ENCODE peak calls at places on chromosomes 13 and 19, in seven cellular contexts. One of them, this sample, is unnamed.

GRCh38 chr19:2043864-2044708 is 7.0 kb downstream of the MKNK2 start:
- DNase-seq in spleen: peak; percentile 84
- DNase-seq in CD8-positive, alpha-beta memory T cell: no peak
- DNase-seq in astrocyte: no peak
- DNase-seq in heart right ventricle: no peak
- DNase-seq in transverse colon: no peak
- DNase-seq in cardiac muscle cell: no peak
- DNase-seq in this sample: peak; percentile 83

GRCh38 chr19:1253514-1254080 is 5.2 kb downstream of the MIDN start:
- DNase-seq in spleen: peak; percentile 86
- DNase-seq in CD8-positive, alpha-beta memory T cell: no peak
- DNase-seq in astrocyte: peak; percentile 80
- DNase-seq in heart right ventricle: no peak
- DNase-seq in transverse colon: peak; percentile 74
- DNase-seq in cardiac muscle cell: no peak
- DNase-seq in this sample: no peak

GRCh38 chr19:55619264-55619663 is 5.1 kb downstream of the ZNF784 start:
- DNase-seq in spleen: no peak
- DNase-seq in CD8-positive, alpha-beta memory T cell: no peak
- DNase-seq in astrocyte: no peak
- DNase-seq in heart right ventricle: no peak
- DNase-seq in transverse colon: no peak
- DNase-seq in cardiac muscle cell: peak; percentile 40
- DNase-seq in this sample: peak; percentile 40

GRCh38 chr13:97506511-97506910 is 72.5 kb downstream of the RAP2A start:
- DNase-seq in spleen: no peak
- DNase-seq in CD8-positive, alpha-beta memory T cell: no peak
- DNase-seq in astrocyte: no peak
- DNase-seq in heart right ventricle: no peak
- DNase-seq in transverse colon: no peak
- DNase-seq in cardiac muscle cell: peak; percentile 90
- DNase-seq in this sample: no peak

GRCh38 chr13:39250440-39250839 is 212.2 kb downstream of the NHLRC3 start:
- DNase-seq in spleen: no peak
- DNase-seq in CD8-positive, alpha-beta memory T cell: no peak
- DNase-seq in astrocyte: no peak
- DNase-seq in heart right ventricle: no peak
- DNase-seq in transverse colon: no peak
- DNase-seq in cardiac muscle cell: no peak
- DNase-seq in this sample: peak; percentile 14

GRCh38 chr19:14146789-14147216 is 10.4 kb upstream of the ASF1B start:
- DNase-seq in spleen: no peak
- DNase-seq in CD8-positive, alpha-beta memory T cell: no peak
- DNase-seq in astrocyte: peak; percentile 73
- DNase-seq in heart right ventricle: no peak
- DNase-seq in transverse colon: no peak
- DNase-seq in cardiac muscle cell: peak; percentile 94
- DNase-seq in this sample: no peak

GRCh38 chr13:94479559-94480095 is at the start of gene DCT:
- DNase-seq in spleen: no peak
- DNase-seq in CD8-positive, alpha-beta memory T cell: no peak
- DNase-seq in astrocyte: no peak
- DNase-seq in heart right ventricle: no peak
- DNase-seq in transverse colon: no peak
- DNase-seq in cardiac muscle cell: no peak
- DNase-seq in this sample: no peak

GRCh38 chr13:37656247-37656940 is 57.8 kb upstream of the POSTN start:
- DNase-seq in spleen: no peak
- DNase-seq in CD8-positive, alpha-beta memory T cell: no peak
- DNase-seq in astrocyte: peak; percentile 99
- DNase-seq in heart right ventricle: no peak
- DNase-seq in transverse colon: no peak
- DNase-seq in cardiac muscle cell: peak; percentile 89
- DNase-seq in this sample: no peak

GRCh38 chr13:107466326-107466725 is 749.0 kb downstream of the LIG4 start:
- DNase-seq in spleen: no peak
- DNase-seq in CD8-positive, alpha-beta memory T cell: no peak
- DNase-seq in astrocyte: peak; percentile 84
- DNase-seq in heart right ventricle: no peak
- DNase-seq in transverse colon: no peak
- DNase-seq in cardiac muscle cell: peak; percentile 38
- DNase-seq in this sample: no peak

GRCh38 chr19:45172173-45172572 is 5.9 kb downstream of the TRAPPC6A start:
- DNase-seq in spleen: no peak
- DNase-seq in CD8-positive, alpha-beta memory T cell: no peak
- DNase-seq in astrocyte: no peak
- DNase-seq in heart right ventricle: no peak
- DNase-seq in transverse colon: no peak
- DNase-seq in cardiac muscle cell: no peak
- DNase-seq in this sample: no peak

GRCh38 chr19:43438291-43439162 is 23.8 kb downstream of the TEX101 start:
- DNase-seq in spleen: no peak
- DNase-seq in CD8-positive, alpha-beta memory T cell: no peak
- DNase-seq in astrocyte: peak; percentile 50
- DNase-seq in heart right ventricle: peak; percentile 61
- DNase-seq in transverse colon: peak; percentile 45
- DNase-seq in cardiac muscle cell: peak; percentile 86
- DNase-seq in this sample: no peak

GRCh38 chr13:45807520-45808099 is 43.9 kb downstream of the SIAH3 start:
- DNase-seq in spleen: no peak
- DNase-seq in CD8-positive, alpha-beta memory T cell: no peak
- DNase-seq in astrocyte: peak; percentile 24
- DNase-seq in heart right ventricle: no peak
- DNase-seq in transverse colon: no peak
- DNase-seq in cardiac muscle cell: peak; percentile 56
- DNase-seq in this sample: peak; percentile 57

GRCh38 chr13:30415430-30416030 is 6.8 kb upstream of the UBE2L5 start:
- DNase-seq in spleen: no peak
- DNase-seq in CD8-positive, alpha-beta memory T cell: no peak
- DNase-seq in astrocyte: peak; percentile 25
- DNase-seq in heart right ventricle: no peak
- DNase-seq in transverse colon: no peak
- DNase-seq in cardiac muscle cell: no peak
- DNase-seq in this sample: peak; percentile 85

GRCh38 chr13:50149143-50149703 is 134.0 kb downstream of the KCNRG start:
- DNase-seq in spleen: no peak
- DNase-seq in CD8-positive, alpha-beta memory T cell: no peak
- DNase-seq in astrocyte: no peak
- DNase-seq in heart right ventricle: no peak
- DNase-seq in transverse colon: no peak
- DNase-seq in cardiac muscle cell: no peak
- DNase-seq in this sample: no peak

GRCh38 chr13:73544175-73544574 is 485.4 kb downstream of the KLF5 start:
- DNase-seq in spleen: no peak
- DNase-seq in CD8-positive, alpha-beta memory T cell: no peak
- DNase-seq in astrocyte: no peak
- DNase-seq in heart right ventricle: no peak
- DNase-seq in transverse colon: no peak
- DNase-seq in cardiac muscle cell: no peak
- DNase-seq in this sample: no peak

GRCh38 chr19:40363128-40363527 is 14.6 kb downstream of the PLD3 start:
- DNase-seq in spleen: no peak
- DNase-seq in CD8-positive, alpha-beta memory T cell: no peak
- DNase-seq in astrocyte: no peak
- DNase-seq in heart right ventricle: no peak
- DNase-seq in transverse colon: no peak
- DNase-seq in cardiac muscle cell: peak; percentile 38
- DNase-seq in this sample: no peak

GRCh38 chr19:7397687-7398086 is 49.0 kb downstream of the ARHGEF18 start:
- DNase-seq in spleen: no peak
- DNase-seq in CD8-positive, alpha-beta memory T cell: no peak
- DNase-seq in astrocyte: peak; percentile 97
- DNase-seq in heart right ventricle: no peak
- DNase-seq in transverse colon: no peak
- DNase-seq in cardiac muscle cell: peak; percentile 90
- DNase-seq in this sample: no peak

GRCh38 chr19:49430678-49431329 is 5.6 kb downstream of the GFY start:
- DNase-seq in spleen: no peak
- DNase-seq in CD8-positive, alpha-beta memory T cell: no peak
- DNase-seq in astrocyte: no peak
- DNase-seq in heart right ventricle: no peak
- DNase-seq in transverse colon: no peak
- DNase-seq in cardiac muscle cell: no peak
- DNase-seq in this sample: peak; percentile 90

GRCh38 chr19:12828494-12828893 is 5.9 kb downstream of the RTBDN start:
- DNase-seq in spleen: no peak
- DNase-seq in CD8-positive, alpha-beta memory T cell: no peak
- DNase-seq in astrocyte: no peak
- DNase-seq in heart right ventricle: no peak
- DNase-seq in transverse colon: peak; percentile 67
- DNase-seq in cardiac muscle cell: peak; percentile 73
- DNase-seq in this sample: peak; percentile 85

GRCh38 chr19:19460761-19461265 is 54.5 kb downstream of the TSSK6 start:
- DNase-seq in spleen: peak; percentile 93
- DNase-seq in CD8-positive, alpha-beta memory T cell: peak; percentile 53
- DNase-seq in astrocyte: no peak
- DNase-seq in heart right ventricle: peak; percentile 64
- DNase-seq in transverse colon: peak; percentile 52
- DNase-seq in cardiac muscle cell: peak; percentile 48
- DNase-seq in this sample: peak; percentile 58

GRCh38 chr13:43785681-43786471 is 896 bp downstream of the ENOX1 start:
- DNase-seq in spleen: peak; percentile 78
- DNase-seq in CD8-positive, alpha-beta memory T cell: no peak
- DNase-seq in astrocyte: peak; percentile 55
- DNase-seq in heart right ventricle: peak; percentile 87
- DNase-seq in transverse colon: peak; percentile 69
- DNase-seq in cardiac muscle cell: peak; percentile 82
- DNase-seq in this sample: no peak

GRCh38 chr13:81540777-81541176 is 1199.9 kb upstream of the SPRY2 start:
- DNase-seq in spleen: no peak
- DNase-seq in CD8-positive, alpha-beta memory T cell: no peak
- DNase-seq in astrocyte: no peak
- DNase-seq in heart right ventricle: no peak
- DNase-seq in transverse colon: no peak
- DNase-seq in cardiac muscle cell: peak; percentile 1
- DNase-seq in this sample: peak; percentile 63

GRCh38 chr13:110323986-110324749 is 17.1 kb downstream of the COL4A2 start:
- DNase-seq in spleen: no peak
- DNase-seq in CD8-positive, alpha-beta memory T cell: no peak
- DNase-seq in astrocyte: no peak
- DNase-seq in heart right ventricle: no peak
- DNase-seq in transverse colon: no peak
- DNase-seq in cardiac muscle cell: no peak
- DNase-seq in this sample: no peak
- H3K4me1 ChIP-seq in spleen: peaks cover 8% of the 10 kb centered on the region
- H3K4me1 ChIP-seq in CD8-positive, alpha-beta memory T cell: no peaks in the 10 kb centered on the region
- H3K4me1 ChIP-seq in astrocyte: peaks cover 93% of the 10 kb centered on the region
- H3K4me1 ChIP-seq in heart right ventricle: peaks cover 36% of the 10 kb centered on the region
- H3K4me1 ChIP-seq in transverse colon: peaks cover 58% of the 10 kb centered on the region
- H3K4me1 ChIP-seq in cardiac muscle cell: peaks cover 29% of the 10 kb centered on the region
- H3K4me1 ChIP-seq in this sample: no peaks in the 10 kb centered on the region

DNA sequence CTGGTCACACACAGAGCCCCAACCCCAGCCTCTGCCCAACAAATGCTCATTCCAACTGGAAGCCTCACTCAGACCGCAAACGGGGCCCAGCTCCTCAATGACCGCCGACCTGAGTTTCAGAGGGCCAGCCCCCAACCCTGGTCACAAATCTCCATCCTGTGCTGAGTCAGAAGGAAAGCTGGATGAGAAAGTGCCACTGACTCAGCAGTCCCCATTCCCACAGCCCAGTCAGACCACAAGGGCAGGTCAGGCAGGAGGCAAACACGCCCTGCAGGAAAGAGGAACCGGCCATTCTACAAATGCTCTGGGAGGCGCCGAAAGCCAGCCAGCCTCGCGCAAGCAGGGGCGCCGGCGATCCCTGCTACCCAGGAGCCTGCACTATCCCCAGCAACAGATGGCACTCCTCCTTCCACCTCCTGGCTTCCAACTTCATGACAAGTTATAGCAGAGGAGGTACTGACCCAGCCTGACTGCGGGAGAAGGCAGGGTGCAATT is 14.1 kb upstream of the PRKD2 start:
- DNase-seq in spleen: peak; percentile 90
- DNase-seq in CD8-positive, alpha-beta memory T cell: no peak
- DNase-seq in astrocyte: peak; percentile 96
- DNase-seq in heart right ventricle: no peak
- DNase-seq in transverse colon: no peak
- DNase-seq in cardiac muscle cell: peak; percentile 88
- DNase-seq in this sample: no peak
- H3K36me3 ChIP-seq in spleen: no peaks in the 10 kb centered on the region
- H3K36me3 ChIP-seq in CD8-positive, alpha-beta memory T cell: peaks cover 62% of the 10 kb centered on the region
- H3K36me3 ChIP-seq in astrocyte: peaks cover 16% of the 10 kb centered on the region
- H3K36me3 ChIP-seq in heart right ventricle: peaks cover 79% of the 10 kb centered on the region
- H3K36me3 ChIP-seq in transverse colon: peaks cover 36% of the 10 kb centered on the region
- H3K36me3 ChIP-seq in cardiac muscle cell: peaks cover 42% of the 10 kb centered on the region
- H3K36me3 ChIP-seq in this sample: peaks cover 20% of the 10 kb centered on the region

GRCh38 chr19:29687897-29688728 is 22.9 kb downstream of the PLEKHF1 start:
- DNase-seq in spleen: no peak
- DNase-seq in CD8-positive, alpha-beta memory T cell: no peak
- DNase-seq in astrocyte: peak; percentile 80
- DNase-seq in heart right ventricle: no peak
- DNase-seq in transverse colon: no peak
- DNase-seq in cardiac muscle cell: peak; percentile 73
- DNase-seq in this sample: no peak

GRCh38 chr19:29687244-29687896 is 22.1 kb downstream of the PLEKHF1 start:
- DNase-seq in spleen: peak; percentile 58
- DNase-seq in CD8-positive, alpha-beta memory T cell: no peak
- DNase-seq in astrocyte: peak; percentile 99
- DNase-seq in heart right ventricle: no peak
- DNase-seq in transverse colon: no peak
- DNase-seq in cardiac muscle cell: peak; percentile 98
- DNase-seq in this sample: no peak

GRCh38 chr19:29683009-29683408 is 17.7 kb downstream of the PLEKHF1 start:
- DNase-seq in spleen: no peak
- DNase-seq in CD8-positive, alpha-beta memory T cell: no peak
- DNase-seq in astrocyte: peak; percentile 51
- DNase-seq in heart right ventricle: no peak
- DNase-seq in transverse colon: no peak
- DNase-seq in cardiac muscle cell: peak; percentile 34
- DNase-seq in this sample: no peak

GRCh38 chr19:29686285-29686805 is 21.1 kb downstream of the PLEKHF1 start:
- DNase-seq in spleen: peak; percentile 57
- DNase-seq in CD8-positive, alpha-beta memory T cell: no peak
- DNase-seq in astrocyte: no peak
- DNase-seq in heart right ventricle: no peak
- DNase-seq in transverse colon: no peak
- DNase-seq in cardiac muscle cell: no peak
- DNase-seq in this sample: no peak

GRCh38 chr19:29685326-29685725 is 20.1 kb downstream of the PLEKHF1 start:
- DNase-seq in spleen: peak; percentile 45
- DNase-seq in CD8-positive, alpha-beta memory T cell: no peak
- DNase-seq in astrocyte: peak; percentile 64
- DNase-seq in heart right ventricle: no peak
- DNase-seq in transverse colon: no peak
- DNase-seq in cardiac muscle cell: peak; percentile 40
- DNase-seq in this sample: no peak
- H3K4me1 ChIP-seq in spleen: peaks cover 9% of the 10 kb centered on the region
- H3K4me1 ChIP-seq in CD8-positive, alpha-beta memory T cell: peaks cover 26% of the 10 kb centered on the region
- H3K4me1 ChIP-seq in astrocyte: peaks cover 34% of the 10 kb centered on the region
- H3K4me1 ChIP-seq in heart right ventricle: peaks cover 7% of the 10 kb centered on the region
- H3K4me1 ChIP-seq in transverse colon: peaks cover 17% of the 10 kb centered on the region
- H3K4me1 ChIP-seq in cardiac muscle cell: no peaks in the 10 kb centered on the region
- H3K4me1 ChIP-seq in this sample: peaks cover 6% of the 10 kb centered on the region

GRCh38 chr13:113476811-113477210 is 13.7 kb downstream of the DCUN1D2 start:
- DNase-seq in spleen: no peak
- DNase-seq in CD8-positive, alpha-beta memory T cell: no peak
- DNase-seq in astrocyte: no peak
- DNase-seq in heart right ventricle: no peak
- DNase-seq in transverse colon: no peak
- DNase-seq in cardiac muscle cell: no peak
- DNase-seq in this sample: no peak
- H3K36me3 ChIP-seq in spleen: no peaks in the 10 kb centered on the region
- H3K36me3 ChIP-seq in CD8-positive, alpha-beta memory T cell: peaks cover 10% of the 10 kb centered on the region
- H3K36me3 ChIP-seq in astrocyte: peaks cover 25% of the 10 kb centered on the region
- H3K36me3 ChIP-seq in heart right ventricle: peaks cover 25% of the 10 kb centered on the region
- H3K36me3 ChIP-seq in transverse colon: peaks cover 19% of the 10 kb centered on the region
- H3K36me3 ChIP-seq in cardiac muscle cell: peaks cover 34% of the 10 kb centered on the region
- H3K36me3 ChIP-seq in this sample: peaks cover 65% of the 10 kb centered on the region